ENCODE peak calls at places on chromosomes 1 and 21, in nine cellular contexts. One of them, this sample, is unnamed.

GRCh38 chr21:18499761-18500376 is 96.3 kb upstream of the TMPRSS15 start:
- DNase-seq in activated T-cell treated with anti-CD3 and anti-CD28 coated beads for 48 hours: peak; percentile 1
- DNase-seq in stimulated activated CD8-positive, alpha-beta memory T cell treated with anti-CD3 and anti-CD28 coated beads, Interleukin-15, amount 100 ng/mL, for 4 hours: no peak
- DNase-seq in spleen: no peak
- DNase-seq in putamen: peak; percentile 27
- DNase-seq in NCI-H1436: peak; percentile 35
- DNase-seq in esophagus squamous epithelium: no peak
- DNase-seq in neural progenitor cell: peak; percentile 73
- DNase-seq in hypothalamus: no peak
- DNase-seq in this sample: no peak

GRCh38 chr1:33654267-33654832 is 181.9 kb downstream of the ZSCAN20 start:
- DNase-seq in activated T-cell treated with anti-CD3 and anti-CD28 coated beads for 48 hours: no peak
- DNase-seq in stimulated activated CD8-positive, alpha-beta memory T cell treated with anti-CD3 and anti-CD28 coated beads, Interleukin-15, amount 100 ng/mL, for 4 hours: no peak
- DNase-seq in spleen: no peak
- DNase-seq in putamen: no peak
- DNase-seq in NCI-H1436: no peak
- DNase-seq in esophagus squamous epithelium: no peak
- DNase-seq in neural progenitor cell: peak; percentile 63
- DNase-seq in hypothalamus: no peak
- DNase-seq in this sample: no peak

GRCh38 chr1:229093258-229093540 is 177.7 kb upstream of the RAB4A start:
- DNase-seq in activated T-cell treated with anti-CD3 and anti-CD28 coated beads for 48 hours: no peak
- DNase-seq in stimulated activated CD8-positive, alpha-beta memory T cell treated with anti-CD3 and anti-CD28 coated beads, Interleukin-15, amount 100 ng/mL, for 4 hours: no peak
- DNase-seq in spleen: no peak
- DNase-seq in putamen: no peak
- DNase-seq in NCI-H1436: no peak
- DNase-seq in esophagus squamous epithelium: no peak
- DNase-seq in neural progenitor cell: no peak
- DNase-seq in hypothalamus: no peak
- DNase-seq in this sample: no peak

GRCh38 chr1:52554756-52555155 is 1.9 kb upstream of the TUT4 start:
- DNase-seq in activated T-cell treated with anti-CD3 and anti-CD28 coated beads for 48 hours: no peak
- DNase-seq in stimulated activated CD8-positive, alpha-beta memory T cell treated with anti-CD3 and anti-CD28 coated beads, Interleukin-15, amount 100 ng/mL, for 4 hours: no peak
- DNase-seq in spleen: no peak
- DNase-seq in putamen: no peak
- DNase-seq in NCI-H1436: peak; percentile 10
- DNase-seq in esophagus squamous epithelium: no peak
- DNase-seq in neural progenitor cell: peak; percentile 42
- DNase-seq in hypothalamus: no peak
- DNase-seq in this sample: no peak

GRCh38 chr1:156098782-156099181 is 15.7 kb upstream of the LMNA start:
- DNase-seq in activated T-cell treated with anti-CD3 and anti-CD28 coated beads for 48 hours: no peak
- DNase-seq in stimulated activated CD8-positive, alpha-beta memory T cell treated with anti-CD3 and anti-CD28 coated beads, Interleukin-15, amount 100 ng/mL, for 4 hours: no peak
- DNase-seq in spleen: no peak
- DNase-seq in putamen: no peak
- DNase-seq in NCI-H1436: no peak
- DNase-seq in esophagus squamous epithelium: no peak
- DNase-seq in neural progenitor cell: peak; percentile 28
- DNase-seq in hypothalamus: no peak
- DNase-seq in this sample: no peak

GRCh38 chr1:2523891-2524609 is 2.3 kb downstream of the PANK4 start:
- DNase-seq in activated T-cell treated with anti-CD3 and anti-CD28 coated beads for 48 hours: no peak
- DNase-seq in stimulated activated CD8-positive, alpha-beta memory T cell treated with anti-CD3 and anti-CD28 coated beads, Interleukin-15, amount 100 ng/mL, for 4 hours: no peak
- DNase-seq in spleen: no peak
- DNase-seq in putamen: no peak
- DNase-seq in NCI-H1436: no peak
- DNase-seq in esophagus squamous epithelium: no peak
- DNase-seq in neural progenitor cell: no peak
- DNase-seq in hypothalamus: no peak
- DNase-seq in this sample: no peak

GRCh38 chr1:213060836-213061235 is 9.8 kb downstream of the RPS6KC1 start:
- DNase-seq in activated T-cell treated with anti-CD3 and anti-CD28 coated beads for 48 hours: no peak
- DNase-seq in stimulated activated CD8-positive, alpha-beta memory T cell treated with anti-CD3 and anti-CD28 coated beads, Interleukin-15, amount 100 ng/mL, for 4 hours: no peak
- DNase-seq in spleen: no peak
- DNase-seq in putamen: no peak
- DNase-seq in NCI-H1436: no peak
- DNase-seq in esophagus squamous epithelium: no peak
- DNase-seq in neural progenitor cell: no peak
- DNase-seq in hypothalamus: no peak
- DNase-seq in this sample: no peak

GRCh38 chr1:196609114-196609737 is 986 bp upstream of the KCNT2 start:
- DNase-seq in activated T-cell treated with anti-CD3 and anti-CD28 coated beads for 48 hours: no peak
- DNase-seq in stimulated activated CD8-positive, alpha-beta memory T cell treated with anti-CD3 and anti-CD28 coated beads, Interleukin-15, amount 100 ng/mL, for 4 hours: no peak
- DNase-seq in spleen: no peak
- DNase-seq in putamen: no peak
- DNase-seq in NCI-H1436: peak; percentile 80
- DNase-seq in esophagus squamous epithelium: no peak
- DNase-seq in neural progenitor cell: peak; percentile 75
- DNase-seq in hypothalamus: no peak
- DNase-seq in this sample: no peak

GRCh38 chr1:31705080-31705866 is 1.5 kb upstream of the COL16A1 start:
- DNase-seq in activated T-cell treated with anti-CD3 and anti-CD28 coated beads for 48 hours: peak; percentile 78
- DNase-seq in stimulated activated CD8-positive, alpha-beta memory T cell treated with anti-CD3 and anti-CD28 coated beads, Interleukin-15, amount 100 ng/mL, for 4 hours: peak; percentile 52
- DNase-seq in spleen: peak; percentile 81
- DNase-seq in putamen: peak; percentile 62
- DNase-seq in NCI-H1436: no peak
- DNase-seq in esophagus squamous epithelium: no peak
- DNase-seq in neural progenitor cell: peak; percentile 68
- DNase-seq in hypothalamus: no peak
- DNase-seq in this sample: peak; percentile 93

GRCh38 chr1:26057189-26057588 is 10.2 kb downstream of the TRIM63 start:
- DNase-seq in activated T-cell treated with anti-CD3 and anti-CD28 coated beads for 48 hours: no peak
- DNase-seq in stimulated activated CD8-positive, alpha-beta memory T cell treated with anti-CD3 and anti-CD28 coated beads, Interleukin-15, amount 100 ng/mL, for 4 hours: no peak
- DNase-seq in spleen: no peak
- DNase-seq in putamen: no peak
- DNase-seq in NCI-H1436: no peak
- DNase-seq in esophagus squamous epithelium: no peak
- DNase-seq in neural progenitor cell: no peak
- DNase-seq in hypothalamus: no peak
- DNase-seq in this sample: no peak

GRCh38 chr1:108896160-108897150 is 19.7 kb downstream of the GPSM2 start:
- DNase-seq in activated T-cell treated with anti-CD3 and anti-CD28 coated beads for 48 hours: no peak
- DNase-seq in stimulated activated CD8-positive, alpha-beta memory T cell treated with anti-CD3 and anti-CD28 coated beads, Interleukin-15, amount 100 ng/mL, for 4 hours: no peak
- DNase-seq in spleen: no peak
- DNase-seq in putamen: peak; percentile 39
- DNase-seq in NCI-H1436: no peak
- DNase-seq in esophagus squamous epithelium: no peak
- DNase-seq in neural progenitor cell: no peak
- DNase-seq in hypothalamus: no peak
- DNase-seq in this sample: no peak

GRCh38 chr1:86965012-86965826 is 50.8 kb downstream of the HS2ST1 start:
- DNase-seq in activated T-cell treated with anti-CD3 and anti-CD28 coated beads for 48 hours: no peak
- DNase-seq in stimulated activated CD8-positive, alpha-beta memory T cell treated with anti-CD3 and anti-CD28 coated beads, Interleukin-15, amount 100 ng/mL, for 4 hours: no peak
- DNase-seq in spleen: no peak
- DNase-seq in putamen: no peak
- DNase-seq in NCI-H1436: peak; percentile 6
- DNase-seq in esophagus squamous epithelium: no peak
- DNase-seq in neural progenitor cell: peak; percentile 24
- DNase-seq in hypothalamus: no peak
- DNase-seq in this sample: no peak

GRCh38 chr21:18741954-18742353 is 338.4 kb upstream of the TMPRSS15 start:
- DNase-seq in activated T-cell treated with anti-CD3 and anti-CD28 coated beads for 48 hours: no peak
- DNase-seq in stimulated activated CD8-positive, alpha-beta memory T cell treated with anti-CD3 and anti-CD28 coated beads, Interleukin-15, amount 100 ng/mL, for 4 hours: no peak
- DNase-seq in spleen: no peak
- DNase-seq in putamen: no peak
- DNase-seq in NCI-H1436: no peak
- DNase-seq in esophagus squamous epithelium: no peak
- DNase-seq in neural progenitor cell: no peak
- DNase-seq in hypothalamus: no peak
- DNase-seq in this sample: no peak

GRCh38 chr1:174142836-174143235 is 16.5 kb upstream of the RABGAP1L start:
- DNase-seq in activated T-cell treated with anti-CD3 and anti-CD28 coated beads for 48 hours: no peak
- DNase-seq in stimulated activated CD8-positive, alpha-beta memory T cell treated with anti-CD3 and anti-CD28 coated beads, Interleukin-15, amount 100 ng/mL, for 4 hours: no peak
- DNase-seq in spleen: no peak
- DNase-seq in putamen: no peak
- DNase-seq in NCI-H1436: no peak
- DNase-seq in esophagus squamous epithelium: no peak
- DNase-seq in neural progenitor cell: no peak
- DNase-seq in hypothalamus: no peak
- DNase-seq in this sample: no peak

GRCh38 chr1:230085178-230085515 is 18.1 kb downstream of the GALNT2 start:
- DNase-seq in activated T-cell treated with anti-CD3 and anti-CD28 coated beads for 48 hours: no peak
- DNase-seq in stimulated activated CD8-positive, alpha-beta memory T cell treated with anti-CD3 and anti-CD28 coated beads, Interleukin-15, amount 100 ng/mL, for 4 hours: no peak
- DNase-seq in spleen: no peak
- DNase-seq in putamen: no peak
- DNase-seq in NCI-H1436: no peak
- DNase-seq in esophagus squamous epithelium: no peak
- DNase-seq in neural progenitor cell: no peak
- DNase-seq in hypothalamus: no peak
- DNase-seq in this sample: no peak

GRCh38 chr1:228084797-228085196 is 2.3 kb downstream of the ARF1 start:
- DNase-seq in activated T-cell treated with anti-CD3 and anti-CD28 coated beads for 48 hours: no peak
- DNase-seq in stimulated activated CD8-positive, alpha-beta memory T cell treated with anti-CD3 and anti-CD28 coated beads, Interleukin-15, amount 100 ng/mL, for 4 hours: no peak
- DNase-seq in spleen: peak; percentile 47
- DNase-seq in putamen: no peak
- DNase-seq in NCI-H1436: no peak
- DNase-seq in esophagus squamous epithelium: no peak
- DNase-seq in neural progenitor cell: no peak
- DNase-seq in hypothalamus: no peak
- DNase-seq in this sample: peak; percentile 61

GRCh38 chr1:209839875-209840491 is 12.2 kb downstream of the UTP25 start:
- DNase-seq in activated T-cell treated with anti-CD3 and anti-CD28 coated beads for 48 hours: no peak
- DNase-seq in stimulated activated CD8-positive, alpha-beta memory T cell treated with anti-CD3 and anti-CD28 coated beads, Interleukin-15, amount 100 ng/mL, for 4 hours: no peak
- DNase-seq in spleen: no peak
- DNase-seq in putamen: no peak
- DNase-seq in NCI-H1436: no peak
- DNase-seq in esophagus squamous epithelium: no peak
- DNase-seq in neural progenitor cell: no peak
- DNase-seq in hypothalamus: no peak
- DNase-seq in this sample: no peak

GRCh38 chr1:156487862-156488261 is 12.7 kb downstream of the MEF2D start:
- DNase-seq in activated T-cell treated with anti-CD3 and anti-CD28 coated beads for 48 hours: peak; percentile 34
- DNase-seq in stimulated activated CD8-positive, alpha-beta memory T cell treated with anti-CD3 and anti-CD28 coated beads, Interleukin-15, amount 100 ng/mL, for 4 hours: no peak
- DNase-seq in spleen: no peak
- DNase-seq in putamen: no peak
- DNase-seq in NCI-H1436: no peak
- DNase-seq in esophagus squamous epithelium: no peak
- DNase-seq in neural progenitor cell: no peak
- DNase-seq in hypothalamus: no peak
- DNase-seq in this sample: no peak

GRCh38 chr1:182299728-182300581 is 91.6 kb downstream of the GLUL start:
- DNase-seq in activated T-cell treated with anti-CD3 and anti-CD28 coated beads for 48 hours: no peak
- DNase-seq in stimulated activated CD8-positive, alpha-beta memory T cell treated with anti-CD3 and anti-CD28 coated beads, Interleukin-15, amount 100 ng/mL, for 4 hours: no peak
- DNase-seq in spleen: peak; percentile 75
- DNase-seq in putamen: peak; percentile 86
- DNase-seq in NCI-H1436: peak; percentile 19
- DNase-seq in esophagus squamous epithelium: no peak
- DNase-seq in neural progenitor cell: peak; percentile 51
- DNase-seq in hypothalamus: peak; percentile 31
- DNase-seq in this sample: no peak

GRCh38 chr1:234408757-234409156 is 35.5 kb downstream of the COA6 start:
- DNase-seq in activated T-cell treated with anti-CD3 and anti-CD28 coated beads for 48 hours: peak; percentile 46
- DNase-seq in stimulated activated CD8-positive, alpha-beta memory T cell treated with anti-CD3 and anti-CD28 coated beads, Interleukin-15, amount 100 ng/mL, for 4 hours: no peak
- DNase-seq in spleen: no peak
- DNase-seq in putamen: peak; percentile 80
- DNase-seq in NCI-H1436: no peak
- DNase-seq in esophagus squamous epithelium: no peak
- DNase-seq in neural progenitor cell: no peak
- DNase-seq in hypothalamus: no peak
- DNase-seq in this sample: no peak

GRCh38 chr1:90717665-90718410 is 736 bp upstream of the BARHL2 start:
- DNase-seq in activated T-cell treated with anti-CD3 and anti-CD28 coated beads for 48 hours: no peak
- DNase-seq in stimulated activated CD8-positive, alpha-beta memory T cell treated with anti-CD3 and anti-CD28 coated beads, Interleukin-15, amount 100 ng/mL, for 4 hours: no peak
- DNase-seq in spleen: no peak
- DNase-seq in putamen: no peak
- DNase-seq in NCI-H1436: no peak
- DNase-seq in esophagus squamous epithelium: no peak
- DNase-seq in neural progenitor cell: peak; percentile 91
- DNase-seq in hypothalamus: no peak
- DNase-seq in this sample: peak; percentile 79

GRCh38 chr1:100187912-100188311 is 9.9 kb upstream of the LRRC39 start:
- DNase-seq in activated T-cell treated with anti-CD3 and anti-CD28 coated beads for 48 hours: no peak
- DNase-seq in stimulated activated CD8-positive, alpha-beta memory T cell treated with anti-CD3 and anti-CD28 coated beads, Interleukin-15, amount 100 ng/mL, for 4 hours: no peak
- DNase-seq in spleen: no peak
- DNase-seq in putamen: peak; percentile 29
- DNase-seq in NCI-H1436: no peak
- DNase-seq in esophagus squamous epithelium: no peak
- DNase-seq in neural progenitor cell: no peak
- DNase-seq in hypothalamus: no peak
- DNase-seq in this sample: no peak

This sample was measured in posterior vena cava.